ENCODE peak calls at places on chromosome 3, in four cellular contexts. V is H1, R is K562, F is SK-N-SH. T is an unnamed sample.

GRCh38 chr3:62073038-62073437 is 300.3 kb downstream of the FEZF2 start:
- DNase-seq in F (no peak), V (no peak), R (no peak), T (no peak)

GRCh38 chr3:10707089-10707983 is 108.7 kb upstream of the SLC6A11 start:
- DNase-seq in V (no peak), F (peak), R (no peak), T (peak)

GRCh38 chr3:158258619-158259018 is 148.7 kb downstream of the RSRC1 start:
- DNase-seq in R (no peak), F (no peak), V (no peak), T (no peak)

GRCh38 chr3:195105389-195105788 is 165.6 kb downstream of the XXYLT1 start:
- DNase-seq in V (no peak), F (no peak), R (no peak), T (no peak)

GRCh38 chr3:181075098-181075497 is 85.6 kb upstream of the DNAJC19 start:
- DNase-seq in R (no peak), F (no peak), V (no peak), T (peak)

GRCh38 chr3:128269131-128269775 is 116.0 kb downstream of the EEFSEC start:
- DNase-seq in V (no peak), F (no peak), R (no peak), T (no peak)

GRCh38 chr3:55486857-55487375 is at the start of gene WNT5A:
- DNase-seq in F (peak), R (no peak), V (no peak), T (peak)

GRCh38 chr3:119184808-119185690 is 11.7 kb downstream of the UPK1B start:
- DNase-seq in V (no peak), F (no peak), R (no peak), T (no peak)

GRCh38 chr3:25384471-25384870 is 43.6 kb upstream of the RARB start:
- DNase-seq in V (no peak), R (no peak), F (no peak), T (no peak)

GRCh38 chr3:127405791-127406190 is 117.9 kb upstream of the PRR20G start:
- DNase-seq in V (no peak), F (no peak), R (no peak), T (no peak)

GRCh38 chr3:121562148-121562547 is 5.6 kb upstream of the ARGFX start:
- DNase-seq in F (no peak), V (no peak), R (no peak), T (no peak)

GRCh38 chr3:179973931-179974361 is 62.8 kb downstream of the PEX5L start:
- DNase-seq in V (no peak), F (no peak), R (no peak), T (peak)

GRCh38 chr3:152772622-152773021 is 62.3 kb upstream of the P2RY1 start:
- DNase-seq in V (no peak), R (no peak), F (no peak), T (no peak)

GRCh38 chr3:54322354-54322753 is 200.0 kb downstream of the CACNA2D3 start:
- DNase-seq in R (no peak), V (no peak), F (no peak), T (no peak)

GRCh38 chr3:87958289-87958688 is 100.5 kb downstream of the CGGBP1 start:
- DNase-seq in R (no peak), V (no peak), F (no peak), T (no peak)

GRCh38 chr3:188179006-188179966 is 25.3 kb downstream of the LPP start:
- DNase-seq in R (no peak), V (no peak), F (no peak), T (no peak)

GRCh38 chr3:61876797-61877196 is 315.4 kb downstream of the PTPRG start:
- DNase-seq in R (no peak), F (no peak), V (no peak), T (no peak)

GRCh38 chr3:10419637-10420232 is 85.7 kb downstream of the ATP2B2 start:
- DNase-seq in R (peak), V (no peak), F (no peak), T (no peak)

GRCh38 chr3:46031269-46031668 is 4.0 kb upstream of the XCR1 start:
- DNase-seq in V (no peak), R (no peak), F (no peak), T (no peak)

GRCh38 chr3:71325715-71326114 is 257.8 kb downstream of the FOXP1 start:
- DNase-seq in R (no peak), V (no peak), F (no peak), T (no peak)

GRCh38 chr3:12496453-12496761 is 12.1 kb downstream of the TSEN2 start:
- DNase-seq in F (no peak), V (no peak), R (no peak), T (no peak)

GRCh38 chr3:108131105-108131794 is 40.4 kb upstream of the CD47 start:
- DNase-seq in R (no peak), F (no peak), V (no peak), T (no peak)

GRCh38 chr3:57752307-57752706 is 3.8 kb upstream of the SLMAP start:
- DNase-seq in F (no peak), R (no peak), V (no peak), T (no peak)

GRCh38 chr3:6928064-6928463 is 67.1 kb downstream of the GRM7 start:
- DNase-seq in F (no peak), V (no peak), R (no peak), T (no peak)

GRCh38 chr3:167653750-167654149 is at the start of gene WDR49:
- DNase-seq in F (no peak), R (no peak), V (peak), T (no peak)

GRCh38 chr3:37770938-37771918 is 90.5 kb upstream of the CTDSPL start:
- DNase-seq in V (no peak), F (peak), R (no peak), T (no peak)

GRCh38 chr3:14319654-14320182 is 82.7 kb upstream of the SLC6A6 start:
- DNase-seq in V (peak), R (peak), F (peak), T (peak)

GRCh38 chr3:6516694-6517093 is 344.2 kb upstream of the GRM7 start:
- DNase-seq in F (no peak), R (no peak), V (no peak), T (no peak)

GRCh38 chr3:125322166-125322565 is 53.0 kb downstream of the ZNF148 start:
- DNase-seq in F (peak), V (no peak), R (no peak), T (no peak)

GRCh38 chr3:52233108-52233591 is 5.8 kb downstream of the TWF2 start:
- DNase-seq in R (no peak), V (no peak), F (no peak), T (no peak)

GRCh38 chr3:146164951-146165350 is 4.0 kb upstream of the PLOD2 start:
- DNase-seq in R (no peak), F (no peak), V (no peak), T (no peak)

GRCh38 chr3:33437556-33438283 is 2.5 kb downstream of the UBP1 start:
- DNase-seq in F (no peak), R (no peak), V (no peak), T (peak)

DNA sequence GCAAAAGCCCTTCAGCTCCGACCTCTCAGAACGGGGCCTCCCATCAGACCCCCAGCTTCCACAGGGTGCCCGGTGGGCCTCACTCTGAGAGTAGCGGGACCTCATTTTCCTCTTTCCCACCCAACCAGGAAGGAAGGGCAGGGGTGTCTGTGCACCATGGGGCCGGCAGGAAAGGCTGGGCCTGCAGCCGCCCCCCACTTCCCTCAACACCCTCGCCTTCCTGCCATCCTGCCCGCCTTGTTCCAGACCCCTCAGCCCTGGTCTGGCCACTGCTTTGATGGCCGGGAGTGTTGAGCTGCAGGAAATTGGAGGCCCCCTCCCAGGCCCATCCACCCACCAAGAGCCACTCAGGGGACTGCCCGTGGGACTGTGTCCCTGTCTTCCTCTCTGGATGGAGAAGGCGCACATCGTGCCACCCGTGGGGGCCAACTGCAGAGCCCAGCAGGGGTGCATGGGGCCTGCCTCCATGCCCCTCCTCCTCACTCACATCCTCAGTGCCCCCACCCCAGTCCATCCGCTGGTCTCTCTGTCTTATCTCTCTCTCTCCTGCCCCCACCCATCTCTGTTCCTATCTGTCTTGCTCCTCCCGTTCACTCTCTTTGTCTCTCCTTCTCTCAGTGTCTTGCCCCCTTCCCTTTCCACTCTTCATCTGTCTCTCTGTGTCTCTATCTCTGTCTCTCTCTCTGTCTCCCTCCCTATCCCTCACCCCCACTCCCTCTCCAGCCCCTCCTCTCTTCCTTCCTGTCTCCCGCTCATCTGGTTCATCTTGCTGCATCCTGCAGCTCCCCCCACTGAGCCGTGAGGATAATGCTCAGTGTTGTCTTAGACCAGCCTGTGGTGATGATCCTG is 1.8 kb upstream of the PLXND1 start:
- DNase-seq in R (no peak), F (peak), V (no peak), T (peak)
- TF ChIP-seq CTCF in R (peak), F (peak), V (no peak), T (no peak)

GRCh38 chr3:155944081-155944480 is 73.6 kb downstream of the GMPS start:
- DNase-seq in V (no peak), F (no peak), R (no peak), T (no peak)

GRCh38 chr3:155946178-155946577 is 75.7 kb downstream of the GMPS start:
- DNase-seq in V (no peak), R (no peak), F (no peak), T (no peak)

GRCh38 chr3:155949464-155950217 is 79.2 kb downstream of the GMPS start:
- DNase-seq in F (no peak), V (no peak), R (no peak), T (no peak)

DNA sequence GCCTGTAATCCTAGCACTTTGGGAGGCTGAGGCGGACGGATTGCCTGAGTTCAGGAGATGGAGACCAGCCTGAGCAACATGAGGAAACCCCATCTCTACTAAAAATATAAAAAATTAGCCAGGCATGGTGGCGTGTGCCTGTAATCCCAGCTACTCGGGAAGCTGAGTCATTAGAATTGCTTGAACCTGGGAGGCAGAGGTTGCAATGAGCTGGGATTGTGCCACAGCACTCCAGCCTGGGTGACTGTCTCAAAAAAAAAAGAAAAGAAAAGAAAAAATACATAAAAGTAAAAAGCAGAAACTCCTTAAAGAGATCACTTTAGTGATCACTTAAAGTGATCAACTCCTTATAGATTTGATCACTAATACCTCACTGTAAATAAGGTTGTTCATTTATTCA is 78.0 kb downstream of the GMPS start:
- DNase-seq in R (no peak), F (no peak), V (no peak), T (no peak)
- TF ChIP-seq TEAD4 in R (no peak), F (no peak), V (no peak), T (no peak)

DNA sequence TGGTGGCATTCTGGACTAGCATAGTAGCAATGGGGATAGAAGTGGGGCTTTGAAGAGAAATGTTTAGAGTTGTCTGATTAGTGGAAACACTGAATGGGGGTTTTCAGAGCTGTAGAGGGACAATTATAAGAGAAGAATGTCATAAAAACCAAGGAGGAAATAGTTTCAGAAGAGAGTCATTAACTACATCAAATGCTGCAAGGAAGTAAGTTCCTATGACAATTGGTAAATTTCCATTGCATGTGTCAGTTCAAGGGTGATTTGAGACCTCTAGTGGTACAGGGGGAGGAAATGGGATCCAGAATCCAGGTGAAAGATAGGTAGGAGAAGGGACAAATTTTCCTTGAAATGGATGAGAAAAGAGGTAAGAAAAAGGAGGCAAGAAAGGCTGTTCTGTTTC is 68.3 kb upstream of the TBC1D5 start:
- DNase-seq in F (no peak), V (no peak), R (no peak), T (no peak)
- TF ChIP-seq CTCF in F (peak), V (no peak), R (peak), T (no peak)

DNA sequence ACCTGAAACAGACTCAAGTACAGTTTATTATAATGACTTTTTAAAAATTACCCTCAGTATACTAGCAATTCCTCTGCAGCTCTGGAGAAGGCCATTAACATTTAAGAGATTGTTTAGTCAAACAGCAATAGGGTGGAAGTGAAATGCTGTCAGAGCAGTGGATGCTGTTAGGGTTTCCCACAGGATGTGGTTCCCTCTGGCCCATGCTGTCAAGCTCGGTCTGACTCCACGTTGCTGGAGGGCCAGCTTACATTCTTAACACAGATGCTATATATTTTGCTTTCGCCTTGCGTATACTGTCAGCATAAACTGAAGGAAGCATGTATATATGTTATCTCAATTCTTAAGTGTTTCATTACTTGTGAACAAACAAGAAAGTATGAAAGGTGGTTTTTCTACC is 231.1 kb upstream of the COL8A1 start:
- DNase-seq in F (no peak), V (no peak), R (no peak), T (no peak)
- TF ChIP-seq TEAD4 in F (no peak), V (no peak), R (no peak), T (no peak)

DNA sequence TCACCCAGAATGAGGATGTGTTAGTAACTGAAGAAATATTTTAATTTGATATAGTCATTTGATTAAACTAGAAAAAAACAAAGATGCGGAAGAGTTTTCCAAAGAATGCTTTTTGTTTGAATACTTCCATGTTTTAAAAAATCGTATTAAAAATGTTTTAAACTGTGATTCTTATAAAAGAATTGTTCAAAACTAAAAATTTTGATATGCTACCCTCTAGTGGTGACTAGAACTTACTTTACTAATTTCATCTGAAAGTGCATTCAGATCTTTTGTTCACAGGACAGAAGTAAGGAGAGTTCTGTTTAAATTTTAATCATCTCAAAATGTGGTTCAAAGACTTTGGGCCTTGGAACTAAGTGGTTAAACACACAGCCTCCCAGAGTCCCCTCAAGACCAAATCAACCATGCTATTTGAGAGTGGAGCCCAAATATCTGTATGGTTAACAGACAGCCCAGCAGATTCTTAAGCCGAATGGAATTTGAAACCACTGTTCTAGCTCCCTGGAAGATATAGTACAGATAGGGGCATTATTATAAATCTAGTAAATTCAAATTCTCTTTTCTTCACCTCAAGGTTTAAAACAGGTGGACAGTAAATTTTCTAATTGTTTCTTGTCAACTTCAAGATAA is 45.2 kb upstream of the SYNPR start:
- DNase-seq in R (no peak), V (no peak), F (no peak), T (no peak)
- TF ChIP-seq CTCF in R (no peak), V (no peak), F (peak), T (no peak)

GRCh38 chr3:354433-354832 is 157.9 kb downstream of the CHL1 start:
- DNase-seq in F (peak), R (peak), V (no peak), T (no peak)
- TF ChIP-seq TEAD4 in F (no peak), R (no peak), V (no peak), T (no peak)

T was measured in WTC11.